ENCODE peak calls at places on chromosomes 16 and 17, in five cellular contexts. J is astrocyte of the spinal cord, N is brain microvascular endothelial cell, Y is esophagus squamous epithelium, M is psoas muscle. Q is an unnamed sample.

GRCh38 chr16:19521471-19522368 is at the start of gene GDE1:
- DNase-seq in M (peak), J (peak), N (peak), Y (peak), Q (peak)

GRCh38 chr17:56908061-56908542 is 5.7 kb downstream of the TRIM25 start:
- DNase-seq in Y (no peak), N (no peak), J (no peak), M (peak), Q (no peak)

GRCh38 chr16:3999890-4000325 is 116.3 kb downstream of the ADCY9 start:
- DNase-seq in J (no peak), Y (no peak), N (no peak), M (no peak), Q (no peak)

GRCh38 chr17:80944326-80944725 is 47.3 kb upstream of the CHMP6 start:
- DNase-seq in N (no peak), M (no peak), Y (no peak), J (no peak), Q (no peak)

GRCh38 chr17:45747907-45748306 is 36.2 kb upstream of the CRHR1 start:
- DNase-seq in N (no peak), M (no peak), J (no peak), Y (no peak), Q (no peak)

GRCh38 chr17:57874434-57875108 is 24.7 kb upstream of the MRPS23 start:
- DNase-seq in J (peak), Y (no peak), N (peak), M (peak), Q (peak)

GRCh38 chr16:25691519-25692091 is at the start of gene HS3ST4:
- DNase-seq in Y (no peak), M (no peak), N (no peak), J (no peak), Q (no peak)

GRCh38 chr17:56176101-56176500 is 22.8 kb downstream of the ANKFN1 start:
- DNase-seq in M (no peak), N (no peak), J (peak), Y (no peak), Q (no peak)

GRCh38 chr16:1125471-1125870 is 27.4 kb upstream of the CACNA1H start:
- DNase-seq in J (peak), M (no peak), N (peak), Y (no peak), Q (no peak)

GRCh38 chr17:7313028-7313889 is 1.9 kb downstream of the GPS2 start:
- DNase-seq in N (no peak), M (no peak), J (no peak), Y (no peak), Q (no peak)
- H3K4me3 ChIP-seq in N (no peak), M (peak), J (no peak), Y (no peak), Q (no peak)

DNA sequence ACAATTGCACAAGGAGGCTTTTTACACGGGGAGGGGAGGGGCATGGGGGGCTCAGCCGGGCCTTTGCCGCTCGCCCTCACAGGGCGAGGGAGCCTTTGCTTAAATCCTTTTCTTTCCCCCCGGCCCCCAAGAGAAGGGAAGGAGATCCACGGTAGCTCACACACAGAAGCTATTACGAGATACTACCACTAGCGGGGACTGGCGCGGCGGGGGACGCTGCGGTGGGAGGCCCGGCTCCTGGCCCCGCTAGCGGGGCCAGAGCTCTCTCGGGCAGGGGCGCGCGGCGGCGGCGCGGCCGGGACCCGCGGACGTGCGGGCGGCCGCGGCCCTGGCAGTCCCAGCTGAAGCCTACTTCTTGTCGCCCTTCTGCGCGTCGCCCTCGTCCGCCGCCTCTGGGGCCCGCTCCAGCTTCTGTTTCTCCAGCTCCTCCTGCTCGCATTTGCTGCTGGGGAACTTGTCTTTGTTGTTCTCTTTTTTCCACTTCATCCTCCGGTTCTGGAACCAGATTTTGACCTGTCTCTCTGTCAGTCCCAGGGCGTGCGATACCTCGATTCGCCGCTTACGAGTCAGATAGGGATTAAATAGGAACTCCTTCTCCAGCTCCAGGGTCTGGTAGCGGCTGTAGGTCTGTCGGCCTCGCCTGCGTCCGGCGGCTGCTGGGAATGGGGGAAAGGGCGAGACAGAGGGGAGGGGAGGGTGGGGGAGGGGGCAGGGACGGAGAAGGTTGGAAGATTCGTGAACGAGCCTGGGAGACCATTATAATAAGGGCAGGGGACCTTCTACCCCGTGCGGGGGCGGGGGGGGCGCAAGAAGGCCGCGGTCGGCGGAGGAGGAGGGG is 2.0 kb downstream of the HOXB8 start:
- DNase-seq in Y (no peak), N (no peak), M (peak), J (peak), Q (no peak)
- TF ChIP-seq CTCF in Y (no peak), N (peak), M (peak), J (peak), Q (no peak)

DNA sequence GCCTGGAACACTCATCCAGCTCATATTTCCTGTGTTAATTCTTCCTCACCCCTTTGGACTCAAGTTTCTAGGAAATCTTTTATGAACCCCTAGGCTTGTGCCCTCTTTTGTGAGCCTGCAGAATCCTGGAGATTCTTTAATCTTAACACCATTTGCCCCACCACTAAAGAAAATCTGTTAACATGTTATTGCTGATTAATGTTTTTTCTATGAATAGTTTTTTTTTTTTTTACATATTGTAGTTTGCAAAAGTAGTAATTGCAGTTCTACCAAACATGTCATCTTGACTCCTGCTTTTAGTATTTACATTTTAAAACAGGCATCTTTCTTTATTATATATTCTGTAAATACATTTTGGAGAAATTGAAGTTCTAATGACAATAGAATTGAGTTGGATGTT is 8.5 kb downstream of the PRSS54 start:
- DNase-seq in M (no peak), J (no peak), Y (no peak), N (no peak), Q (no peak)
- H3K4me3 ChIP-seq in M (no peak), J (no peak), Y (no peak), N (no peak), Q (no peak)

GRCh38 chr17:66975614-66976378 is 11.3 kb downstream of the CACNG4 start:
- DNase-seq in M (no peak), N (no peak), J (no peak), Y (no peak), Q (no peak)
- TF ChIP-seq CTCF in M (peak), N (peak), J (no peak), Y (no peak), Q (no peak)

GRCh38 chr17:58998871-58999270 is 107.8 kb downstream of the TRIM37 start:
- DNase-seq in J (no peak), Y (no peak), M (no peak), N (no peak), Q (no peak)

GRCh38 chr17:59000022-59000421 is 106.7 kb downstream of the TRIM37 start:
- DNase-seq in N (no peak), M (no peak), J (no peak), Y (no peak), Q (no peak)

GRCh38 chr17:59002848-59003247 is 103.8 kb downstream of the TRIM37 start:
- DNase-seq in J (no peak), Y (no peak), N (no peak), M (no peak), Q (no peak)

GRCh38 chr17:59002126-59002525 is 104.6 kb downstream of the TRIM37 start:
- DNase-seq in N (no peak), M (no peak), J (no peak), Y (no peak), Q (no peak)

GRCh38 chr17:59001158-59001814 is 105.4 kb downstream of the TRIM37 start:
- DNase-seq in M (no peak), J (peak), N (peak), Y (peak), Q (peak)
- H3K4me3 ChIP-seq in M (no peak), J (peak), N (peak), Y (no peak), Q (no peak)

DNA sequence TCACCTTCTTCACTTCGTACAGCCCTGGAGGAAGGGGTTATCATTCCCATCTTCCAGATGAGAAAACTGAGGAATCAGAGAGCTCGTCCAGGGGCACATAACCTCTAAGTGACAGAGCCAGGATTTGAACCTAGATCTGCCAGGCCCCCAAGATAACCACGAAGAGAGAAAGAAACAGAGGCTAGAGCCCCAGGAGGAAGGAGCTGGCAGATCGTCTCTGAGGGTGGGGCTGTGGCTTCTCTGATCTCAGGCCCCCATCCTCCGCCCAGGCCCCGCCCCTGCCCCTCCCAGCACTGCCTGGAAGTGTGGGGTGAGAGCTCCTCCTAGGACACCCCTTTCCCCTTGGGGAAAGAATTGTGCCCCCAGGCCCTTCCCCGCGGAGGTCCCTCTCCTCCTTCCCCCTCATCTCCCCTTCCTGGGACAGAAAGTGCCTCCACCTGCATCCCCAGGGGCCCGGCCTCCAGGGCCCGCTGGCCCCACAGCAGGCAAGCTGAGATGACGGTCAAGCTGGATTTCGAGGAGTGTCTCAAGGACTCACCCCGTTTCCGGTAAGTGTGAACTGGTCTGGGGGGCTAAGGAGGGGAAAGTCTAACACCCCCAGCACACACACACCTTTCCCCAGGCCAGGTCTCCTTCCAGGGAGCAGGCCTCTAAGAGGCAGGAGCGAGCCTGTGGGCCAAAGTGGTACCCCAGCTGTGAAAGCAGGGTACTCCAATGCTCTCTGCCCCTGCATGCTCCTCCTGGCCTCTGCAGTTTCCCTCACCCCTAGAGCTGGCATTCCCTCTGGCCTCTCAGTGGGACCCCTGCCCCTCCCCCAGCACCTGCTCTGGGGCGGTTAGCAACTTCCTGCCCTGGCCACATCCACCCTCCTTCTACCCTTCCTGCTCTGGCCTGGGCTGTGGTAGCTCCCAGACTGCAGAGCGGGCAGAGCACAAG is at the start of gene ACAP1:
- DNase-seq in Y (no peak), N (no peak), J (no peak), M (no peak), Q (no peak)
- TF ChIP-seq CTCF in Y (no peak), N (no peak), J (no peak), M (no peak), Q (no peak)

GRCh38 chr16:85157372-85157771 is 45.1 kb upstream of the CIBAR2 start:
- DNase-seq in Y (no peak), J (no peak), M (no peak), N (no peak), Q (no peak)

GRCh38 chr16:85158702-85159225 is 46.5 kb upstream of the CIBAR2 start:
- DNase-seq in M (no peak), J (no peak), N (no peak), Y (no peak), Q (no peak)

GRCh38 chr16:85159226-85159980 is 47.1 kb upstream of the CIBAR2 start:
- DNase-seq in Y (no peak), M (no peak), J (no peak), N (no peak), Q (no peak)

GRCh38 chr16:85156869-85157268 is 44.6 kb upstream of the CIBAR2 start:
- DNase-seq in Y (no peak), N (no peak), M (no peak), J (no peak), Q (no peak)

GRCh38 chr16:85157813-85158701 is 45.8 kb upstream of the CIBAR2 start:
- DNase-seq in J (no peak), Y (no peak), N (no peak), M (no peak), Q (no peak)
- H3K4me3 ChIP-seq in J (no peak), Y (no peak), N (no peak), M (no peak), Q (no peak)

GRCh38 chr17:7888184-7888920 is at the start of gene CHD3:
- DNase-seq in M (no peak), N (peak), J (peak), Y (no peak), Q (no peak)

GRCh38 chr17:7887482-7888183 is 956 bp upstream of the CHD3 start:
- DNase-seq in N (peak), Y (no peak), M (peak), J (peak), Q (peak)

GRCh38 chr17:7885357-7886226 is 3.0 kb upstream of the CHD3 start:
- DNase-seq in N (no peak), J (peak), M (peak), Y (no peak), Q (peak)

GRCh38 chr17:7886227-7887037 is 2.2 kb upstream of the CHD3 start:
- DNase-seq in J (peak), Y (no peak), M (no peak), N (peak), Q (peak)

GRCh38 chr17:7887038-7887481 is 1.5 kb upstream of the CHD3 start:
- DNase-seq in J (no peak), Y (no peak), M (no peak), N (no peak), Q (no peak)
- TF ChIP-seq CTCF in J (no peak), Y (no peak), M (no peak), N (no peak), Q (no peak)